ENCODE peak calls at places on chromosomes 5 and 9, in six cellular contexts. O is endodermal cell, H is A549, W is heart right ventricle, A is tibial nerve, Q is fibroblast of lung. U is an unnamed sample.

GRCh38 chr5:41334758-41335157 is 121.4 kb upstream of the C6 start:
- DNase-seq in O (no peak), H (no peak), W (no peak), A (no peak), Q (peak; percentile 29), U (no peak)

GRCh38 chr9:120931278-120932085 is 4.9 kb upstream of the TRAF1 start:
- DNase-seq in O (peak; percentile 26), H (no peak), W (peak; percentile 60), A (no peak), Q (peak; percentile 66), U (no peak)

GRCh38 chr5:140214831-140215230 is 39.8 kb downstream of the CYSTM1 start:
- DNase-seq in O (no peak), H (no peak), W (no peak), A (no peak), Q (peak; percentile 88), U (no peak)

GRCh38 chr9:78821126-78821822 is 524.3 kb downstream of the PSAT1 start:
- DNase-seq in O (no peak), H (peak; percentile 52), W (no peak), A (no peak), Q (peak; percentile 44), U (no peak)

GRCh38 chr9:105187781-105188180 is 56.7 kb upstream of the SLC44A1 start:
- DNase-seq in O (no peak), H (peak; percentile 87), W (no peak), A (no peak), Q (peak; percentile 90), U (no peak)

GRCh38 chr5:124729687-124730359 is 16.6 kb downstream of the ZNF608 start:
- DNase-seq in O (peak; percentile 14), H (no peak), W (no peak), A (no peak), Q (no peak), U (no peak)

GRCh38 chr9:87097238-87097637 is 149.9 kb upstream of the GAS1 start:
- DNase-seq in O (no peak), H (no peak), W (no peak), A (no peak), Q (no peak), U (no peak)

GRCh38 chr5:143023447-143024096 is 253.4 kb downstream of the ARHGAP26 start:
- DNase-seq in O (no peak), H (no peak), W (peak; percentile 74), A (no peak), Q (peak; percentile 79), U (no peak)

GRCh38 chr9:6054280-6055099 is 39.1 kb upstream of the RANBP6 start:
- DNase-seq in O (peak; percentile 93), H (peak; percentile 81), W (peak; percentile 66), A (peak; percentile 30), Q (peak; percentile 73), U (peak; percentile 71)

GRCh38 chr9:72557549-72557948 is 36.1 kb downstream of the TMC1 start:
- DNase-seq in O (peak; percentile 56), H (peak; percentile 98), W (no peak), A (no peak), Q (peak; percentile 90), U (no peak)

GRCh38 chr9:93252781-93253530 is 69.0 kb downstream of the WNK2 start:
- DNase-seq in O (no peak), H (no peak), W (no peak), A (no peak), Q (no peak), U (no peak)

GRCh38 chr9:95785209-95785608 is 90.3 kb upstream of the ERCC6L2 start:
- DNase-seq in O (no peak), H (no peak), W (no peak), A (no peak), Q (peak; percentile 20), U (no peak)

GRCh38 chr5:135042595-135042994 is 8.6 kb upstream of the PITX1 start:
- DNase-seq in O (peak; percentile 65), H (no peak), W (no peak), A (no peak), Q (no peak), U (no peak)

GRCh38 chr5:102845041-102845440 is 89.9 kb downstream of the PAM start:
- DNase-seq in O (no peak), H (no peak), W (no peak), A (no peak), Q (no peak), U (no peak)

GRCh38 chr9:108550111-108550510 is 305.7 kb downstream of the ACTL7B start:
- DNase-seq in O (no peak), H (no peak), W (no peak), A (no peak), Q (no peak), U (no peak)
- H3K4me3 ChIP-seq in O (no peak overlapping the region), H (no peak overlapping the region), W (no peak overlapping the region), A (no peak overlapping the region), Q (no peak overlapping the region), U (no peak overlapping the region)

GRCh38 chr5:25544652-25545249 is 900.0 kb upstream of the CDH10 start:
- DNase-seq in O (peak; percentile 84), H (peak; percentile 73), W (no peak), A (no peak), Q (no peak), U (no peak)
- TF ChIP-seq CTCF in O (peak; percentile 90), H (peak; percentile 61), W (peak; percentile 18), A (peak; percentile 39), Q (peak; percentile 27), U (peak; percentile 26)

DNA sequence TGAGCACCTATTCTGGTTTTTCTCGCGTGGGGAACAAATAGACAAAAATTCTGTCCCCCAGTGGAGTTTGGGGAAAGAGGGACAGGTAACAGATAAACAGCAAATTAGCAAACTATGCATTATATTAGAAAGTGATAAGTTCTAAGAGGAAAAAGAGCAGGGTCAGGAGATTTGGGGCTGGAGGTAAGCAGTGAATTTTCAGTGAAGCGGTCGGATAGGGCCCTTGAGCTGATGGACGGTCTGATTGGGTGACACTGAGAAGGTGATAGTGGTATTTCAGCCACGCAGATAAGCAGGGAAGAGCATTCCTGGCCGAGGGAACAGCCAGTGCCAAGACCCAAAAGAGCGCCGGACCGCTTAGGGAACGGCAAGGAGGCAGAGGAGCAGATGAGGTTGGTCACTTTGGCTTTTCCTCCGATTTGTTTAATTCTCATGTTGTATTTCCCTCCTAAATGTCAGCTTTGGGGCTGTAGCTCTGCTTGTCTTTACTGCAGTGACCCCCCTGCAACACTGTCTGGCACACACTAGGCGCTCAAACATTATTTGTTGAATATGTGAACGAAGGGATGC is 1.0 kb upstream of the PTPN3 start:
- DNase-seq in O (no peak), H (no peak), W (no peak), A (no peak), Q (no peak), U (no peak)
- H3K4me3 ChIP-seq in O (peak overlapping the region; percentile 71), H (peak overlapping the region; percentile 50), W (peak overlapping the region; percentile 53), A (peak overlapping the region; percentile 44), Q (peak overlapping the region; percentile 26), U (peak overlapping the region; percentile 84)

GRCh38 chr5:133754575-133755169 is 142.3 kb upstream of the FSTL4 start:
- DNase-seq in O (peak; percentile 86), H (peak; percentile 53), W (no peak), A (no peak), Q (peak; percentile 20), U (no peak)
- TF ChIP-seq CTCF in O (peak; percentile 91), H (peak; percentile 51), W (peak; percentile 54), A (peak; percentile 27), Q (peak; percentile 64), U (no peak)

GRCh38 chr5:133928690-133929393 is 39.6 kb downstream of the C5orf15 start:
- DNase-seq in O (no peak), H (no peak), W (no peak), A (no peak), Q (no peak), U (no peak)
- H3K4me3 ChIP-seq in O (no peak overlapping the region), H (no peak overlapping the region), W (no peak overlapping the region), A (no peak overlapping the region), Q (no peak overlapping the region), U (no peak overlapping the region)

DNA sequence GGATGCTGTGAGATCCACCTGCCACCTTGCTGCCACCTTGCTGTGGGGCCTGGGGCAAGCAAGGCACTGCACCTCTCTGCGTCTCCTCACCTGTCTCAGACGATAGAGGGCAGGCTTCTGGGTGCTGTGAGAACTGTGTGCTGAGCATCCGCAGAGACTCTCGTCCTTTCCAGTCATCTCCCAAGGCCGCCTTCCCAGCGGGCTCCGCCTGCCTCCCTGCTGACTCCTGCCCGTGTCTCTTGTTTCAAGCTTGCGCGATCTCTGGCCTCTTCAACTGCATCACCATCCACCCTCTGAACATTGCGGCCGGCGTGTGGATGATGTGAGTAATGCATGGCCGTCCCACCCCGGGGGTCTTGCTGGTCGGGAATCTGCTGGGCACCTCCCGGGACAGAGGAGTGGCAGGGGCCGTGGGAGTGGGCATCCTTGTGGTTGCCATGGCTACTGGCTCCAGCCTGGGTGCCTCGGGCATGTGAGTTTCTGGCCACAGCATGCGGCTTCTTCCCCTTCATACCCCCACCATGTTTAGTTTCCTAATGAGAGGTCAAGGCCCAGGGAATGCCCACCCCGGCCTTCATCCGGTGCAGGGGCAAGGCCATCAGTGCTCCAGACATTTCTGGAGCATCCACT is 3.6 kb downstream of the CACFD1 start:
- DNase-seq in O (peak; percentile 85), H (peak; percentile 44), W (no peak), A (no peak), Q (no peak), U (no peak)
- TF ChIP-seq CTCF in O (peak; percentile 73), H (peak; percentile 12), W (no peak), A (no peak), Q (no peak), U (no peak)

GRCh38 chr9:84828101-84828500 is 158.6 kb downstream of the NTRK2 start:
- DNase-seq in O (no peak), H (no peak), W (no peak), A (no peak), Q (no peak), U (no peak)

GRCh38 chr9:84827248-84827786 is 157.8 kb downstream of the NTRK2 start:
- DNase-seq in O (no peak), H (no peak), W (no peak), A (no peak), Q (no peak), U (no peak)

GRCh38 chr9:84819446-84819845 is 149.9 kb downstream of the NTRK2 start:
- DNase-seq in O (peak; percentile 83), H (no peak), W (no peak), A (no peak), Q (no peak), U (no peak)

GRCh38 chr9:84822589-84823233 is 153.2 kb downstream of the NTRK2 start:
- DNase-seq in O (peak; percentile 65), H (no peak), W (no peak), A (no peak), Q (no peak), U (no peak)

DNA sequence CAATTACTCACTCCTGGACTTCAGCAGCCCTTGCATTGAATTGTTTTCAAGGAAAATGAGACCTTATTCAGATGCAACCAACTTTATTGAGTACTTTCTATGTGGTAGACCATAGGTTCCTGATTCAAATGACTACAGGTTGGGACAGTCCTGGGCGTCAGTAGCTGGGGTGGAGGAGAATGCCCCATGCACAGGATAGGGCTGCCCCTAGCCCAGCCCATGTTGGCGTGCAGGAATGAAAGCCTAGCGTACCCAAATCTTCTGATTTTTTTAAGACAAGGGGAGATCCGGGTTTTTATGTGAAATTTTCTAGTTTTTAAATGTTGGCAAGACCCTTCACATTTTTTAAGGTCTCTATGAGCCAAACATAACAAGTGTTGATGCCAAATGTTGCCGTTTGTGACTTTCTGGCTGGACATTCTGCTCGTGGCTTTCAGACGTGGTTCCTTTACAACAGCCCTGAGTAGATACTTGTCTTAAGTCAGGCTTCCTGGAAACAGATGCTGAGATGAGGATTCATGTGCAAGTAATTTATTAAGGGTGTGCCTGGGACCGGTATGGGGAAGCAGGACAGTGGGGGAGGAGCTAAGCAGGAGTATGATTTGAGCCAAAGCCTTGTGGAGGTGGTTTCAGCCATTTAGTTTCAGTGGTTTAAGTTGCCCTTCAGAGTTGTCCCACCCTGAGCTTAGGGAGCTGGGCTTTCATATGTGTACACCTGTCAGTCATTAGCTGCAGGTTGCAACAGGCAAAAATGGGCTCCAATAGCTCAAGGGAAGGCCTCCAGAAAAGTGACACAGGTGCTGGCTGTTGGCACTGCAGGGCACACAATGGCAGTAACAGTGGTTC is 154.1 kb downstream of the NTRK2 start:
- DNase-seq in O (no peak), H (peak; percentile 7), W (peak; percentile 12), A (no peak), Q (no peak), U (peak; percentile 68)
- H3K4me3 ChIP-seq in O (no peak overlapping the region), H (no peak overlapping the region), W (no peak overlapping the region), A (no peak overlapping the region), Q (no peak overlapping the region), U (no peak overlapping the region)

U was measured in ascending aorta.